ENCODE peak calls at places on chromosomes 7 and 10, in six cellular contexts. W is H9, T is IMR-90, J is mesenchymal stem cell, E is H1, L is neuronal stem cell. S is an unnamed sample.

GRCh38 chr10:88437411-88437810 is 145.7 kb downstream of the RNLS start:
- DNase-seq in W (no peak), E (no peak), J (no peak), T (no peak), L (no peak), S (no peak)

GRCh38 chr7:130897515-130898419 is 163.8 kb upstream of the KLF14 start:
- DNase-seq in L (no peak), T (no peak), J (no peak), W (no peak), E (no peak), S (no peak)

GRCh38 chr7:80827238-80827633 is 91.6 kb downstream of the SEMA3C start:
- DNase-seq in T (peak; percentile 19), W (no peak), L (no peak), J (no peak), E (no peak), S (no peak)

GRCh38 chr7:137025469-137026175 is 157.2 kb downstream of the CHRM2 start:
- DNase-seq in L (no peak), J (peak; percentile 74), W (no peak), T (peak; percentile 93), E (no peak), S (no peak)

GRCh38 chr7:49766966-49767365 is 6.5 kb upstream of the VWC2 start:
- DNase-seq in T (no peak), E (no peak), L (no peak), J (no peak), W (no peak), S (no peak)

GRCh38 chr10:29397221-29397620 is 108.4 kb downstream of the LYZL1 start:
- DNase-seq in L (no peak), T (no peak), W (no peak), E (no peak), J (no peak), S (no peak)

GRCh38 chr10:63217120-63217605 is 84.0 kb downstream of the NRBF2 start:
- DNase-seq in T (peak; percentile 77), L (no peak), J (peak; percentile 77), E (no peak), W (no peak), S (peak; percentile 13)

GRCh38 chr10:63718006-63718405 is 196.8 kb downstream of the REEP3 start:
- DNase-seq in E (no peak), W (no peak), T (no peak), J (no peak), L (no peak), S (no peak)

GRCh38 chr10:84537447-84537931 is 209.1 kb downstream of the CCSER2 start:
- DNase-seq in E (no peak), L (peak; percentile 63), W (no peak), T (peak; percentile 59), J (peak; percentile 65), S (peak; percentile 85)

GRCh38 chr7:106022193-106022821 is 59.2 kb downstream of the CDHR3 start:
- DNase-seq in W (no peak), J (no peak), E (no peak), L (no peak), T (no peak), S (peak; percentile 95)

GRCh38 chr10:75201793-75202307 is 8.7 kb upstream of the VDAC2 start:
- DNase-seq in W (no peak), T (no peak), J (no peak), L (no peak), E (no peak), S (no peak)

GRCh38 chr10:109956454-109957091 is 33.3 kb upstream of the XPNPEP1 start:
- DNase-seq in T (peak; percentile 52), J (peak; percentile 53), W (peak; percentile 53), E (no peak), L (no peak), S (peak; percentile 44)

GRCh38 chr7:144784943-144785342 is 50.9 kb downstream of the TPK1 start:
- DNase-seq in W (no peak), T (no peak), L (no peak), E (no peak), J (no peak), S (no peak)

GRCh38 chr7:25805027-25805687 is 346.8 kb upstream of the NFE2L3 start:
- DNase-seq in E (no peak), W (no peak), T (peak; percentile 9), J (peak; percentile 54), L (no peak), S (peak; percentile 50)

GRCh38 chr10:18260308-18260971 is 120.2 kb downstream of the CACNB2 start:
- DNase-seq in W (no peak), J (no peak), L (no peak), T (peak; percentile 6), E (no peak), S (no peak)

GRCh38 chr10:93165367-93165766 is 91.7 kb downstream of the CYP26A1 start:
- DNase-seq in J (peak; percentile 15), W (no peak), L (no peak), E (no peak), T (no peak), S (no peak)

GRCh38 chr10:110350812-110351211 is 46.1 kb upstream of the SMNDC1 start:
- DNase-seq in W (no peak), T (peak; percentile 57), L (no peak), E (no peak), J (no peak), S (peak; percentile 44)

GRCh38 chr7:50202052-50202555 is 102.4 kb upstream of the IKZF1 start:
- DNase-seq in T (no peak), J (no peak), L (no peak), E (no peak), W (no peak), S (no peak)

GRCh38 chr10:3754727-3755439 is 30.1 kb downstream of the KLF6 start:
- DNase-seq in J (peak; percentile 90), E (no peak), L (no peak), W (peak; percentile 18), T (peak; percentile 96), S (peak; percentile 84)

GRCh38 chr7:111605246-111605645 is 43.0 kb upstream of the IMMP2L start:
- DNase-seq in J (no peak), T (no peak), L (no peak), W (no peak), E (no peak), S (no peak)

GRCh38 chr10:75294518-75294865 is 58.7 kb upstream of the COMTD1 start:
- DNase-seq in W (no peak), L (no peak), J (peak; percentile 56), E (no peak), T (no peak), S (peak; percentile 13)

GRCh38 chr10:109831846-109832245 is 91.5 kb downstream of the XPNPEP1 start:
- DNase-seq in E (no peak), W (no peak), L (no peak), J (no peak), T (no peak), S (no peak)

GRCh38 chr7:131548371-131548770 is 8.1 kb downstream of the PODXL start:
- DNase-seq in J (no peak), L (no peak), T (no peak), E (no peak), W (no peak), S (no peak)

GRCh38 chr7:39810204-39810642 is 139.8 kb upstream of the CDK13 start:
- DNase-seq in E (no peak), J (no peak), W (peak; percentile 44), T (no peak), L (no peak), S (peak; percentile 50)

GRCh38 chr7:70104243-70104642 is 506.0 kb downstream of the AUTS2 start:
- DNase-seq in E (no peak), J (no peak), W (no peak), T (no peak), L (no peak), S (no peak)

GRCh38 chr10:74882831-74883230 is 56.4 kb downstream of the KAT6B start:
- DNase-seq in T (peak; percentile 76), W (no peak), L (no peak), E (no peak), J (peak; percentile 64), S (no peak)

GRCh38 chr10:34187201-34187600 is 627.9 kb downstream of the PARD3 start:
- DNase-seq in L (no peak), T (peak; percentile 13), W (no peak), E (no peak), J (peak; percentile 23), S (no peak)

GRCh38 chr7:117069379-117069778 is 116.1 kb downstream of the ST7 start:
- DNase-seq in J (no peak), W (no peak), L (no peak), E (no peak), T (no peak), S (no peak)

GRCh38 chr7:142950235-142950634 is 11.0 kb downstream of the LLCFC1 start:
- DNase-seq in E (no peak), J (no peak), W (no peak), L (no peak), T (no peak), S (no peak)

GRCh38 chr7:31782411-31782991 is 95.5 kb downstream of the PPP1R17 start:
- DNase-seq in T (peak; percentile 77), E (no peak), L (peak; percentile 39), W (peak; percentile 43), J (peak; percentile 77), S (peak; percentile 81)

GRCh38 chr7:50812847-50813475 is 30.3 kb upstream of the GRB10 start:
- DNase-seq in T (peak; percentile 70), W (no peak), L (no peak), E (no peak), J (peak; percentile 79), S (peak; percentile 74)

GRCh38 chr7:116772423-116772852 is 89.9 kb upstream of the CAPZA2 start:
- DNase-seq in L (no peak), W (no peak), E (no peak), J (peak; percentile 86), T (peak; percentile 84), S (peak; percentile 11)

GRCh38 chr10:132393695-132394181 is 3.3 kb upstream of the PWWP2B start:
- DNase-seq in E (no peak), T (no peak), W (no peak), J (no peak), L (no peak), S (no peak)
- H3K14ac ChIP-seq in E (no peak overlapping the region), T (no peak overlapping the region), W (no peak overlapping the region), J (no peak overlapping the region), L (no peak overlapping the region), S (no peak overlapping the region)

DNA sequence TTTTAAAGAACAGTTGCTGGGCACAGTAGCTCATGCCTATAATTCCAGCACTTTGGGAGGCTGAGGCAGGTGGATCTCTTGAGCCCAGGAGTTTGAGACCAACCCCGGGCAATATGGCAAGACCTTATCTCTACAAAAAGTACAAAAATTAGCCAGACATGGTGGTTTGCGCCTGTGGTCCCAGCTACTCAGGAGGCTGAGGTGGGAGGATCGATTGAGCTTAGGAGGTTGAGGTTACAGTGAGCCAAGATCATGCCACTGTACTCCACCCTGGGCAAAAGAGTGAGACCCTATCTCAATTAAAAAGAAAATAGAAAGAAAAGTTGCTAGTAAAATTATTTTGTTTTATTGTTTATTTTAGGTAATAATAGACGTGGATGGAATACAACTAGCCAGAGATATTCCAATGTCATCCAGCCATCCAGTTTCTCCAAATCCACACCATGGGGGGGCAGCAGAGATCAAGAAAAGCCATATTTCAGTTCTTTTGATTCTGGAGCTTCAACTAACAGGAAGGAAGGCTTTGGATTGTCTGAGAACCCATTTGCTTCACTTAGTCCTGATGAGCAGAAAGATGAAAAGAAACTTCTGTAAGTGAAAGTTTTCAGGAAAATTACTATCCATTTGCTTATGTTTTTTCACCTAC is 3.0 kb downstream of the NUP42 start:
- DNase-seq in T (peak; percentile 51), L (no peak), J (peak; percentile 65), E (no peak), W (no peak), S (peak; percentile 63)
- H3K14ac ChIP-seq in T (no peak overlapping the region), L (no peak overlapping the region), J (no peak overlapping the region), E (no peak overlapping the region), W (no peak overlapping the region), S (no peak overlapping the region)

GRCh38 chr10:45199380-45199740 is 116.0 kb downstream of the OR13A1 start:
- DNase-seq in T (no peak), E (no peak), J (no peak), L (no peak), W (no peak), S (no peak)
- H3K14ac ChIP-seq in T (no peak overlapping the region), E (no peak overlapping the region), J (no peak overlapping the region), L (no peak overlapping the region), W (no peak overlapping the region), S (no peak overlapping the region)

GRCh38 chr7:48063985-48064384 is 25.1 kb upstream of the UPP1 start:
- DNase-seq in J (no peak), E (no peak), L (no peak), T (no peak), W (no peak), S (no peak)
- H3K14ac ChIP-seq in J (no peak overlapping the region), E (no peak overlapping the region), L (no peak overlapping the region), T (no peak overlapping the region), W (no peak overlapping the region), S (no peak overlapping the region)

S was measured in trophoblast cell.